ENCODE peak calls at places on chromosome 17, in five cellular contexts. One of them, this sample, is unnamed.

GRCh38 chr17:2685696-2686095 is 25.9 kb downstream of the CLUH start:
- DNase-seq in K562: no peak
- DNase-seq in GM12878: no peak
- DNase-seq in H1: no peak
- DNase-seq in HepG2: no peak
- DNase-seq in this sample: no peak

GRCh38 chr17:82691714-82692113 is 6.8 kb downstream of the RAB40B start:
- DNase-seq in K562: no peak
- DNase-seq in GM12878: no peak
- DNase-seq in H1: no peak
- DNase-seq in HepG2: no peak
- DNase-seq in this sample: no peak

GRCh38 chr17:55547027-55547670 is 35.9 kb upstream of the SMIM36 start:
- DNase-seq in GM12878: no peak
- DNase-seq in K562: no peak
- DNase-seq in H1: no peak
- DNase-seq in HepG2: no peak
- DNase-seq in this sample: no peak

GRCh38 chr17:31495049-31495885 is 103.8 kb downstream of the RAB11FIP4 start:
- DNase-seq in GM12878: no peak
- DNase-seq in HepG2: no peak
- DNase-seq in H1: no peak
- DNase-seq in K562: no peak
- DNase-seq in this sample: no peak

GRCh38 chr17:63041722-63042121 is 75.7 kb downstream of the TANC2 start:
- DNase-seq in H1: no peak
- DNase-seq in GM12878: no peak
- DNase-seq in HepG2: no peak
- DNase-seq in K562: no peak
- DNase-seq in this sample: no peak

GRCh38 chr17:78127888-78128615 is 503 bp downstream of the TMC6 start:
- DNase-seq in HepG2: peak
- DNase-seq in K562: peak
- DNase-seq in H1: no peak
- DNase-seq in GM12878: no peak
- DNase-seq in this sample: no peak

GRCh38 chr17:74078363-74078762 is 125.1 kb upstream of the RPL38 start:
- DNase-seq in H1: no peak
- DNase-seq in K562: no peak
- DNase-seq in GM12878: no peak
- DNase-seq in HepG2: no peak
- DNase-seq in this sample: no peak

GRCh38 chr17:10119203-10120112 is 78.9 kb downstream of the GAS7 start:
- DNase-seq in HepG2: no peak
- DNase-seq in GM12878: peak
- DNase-seq in H1: no peak
- DNase-seq in K562: no peak
- DNase-seq in this sample: peak

GRCh38 chr17:82384730-82385429 is 13.3 kb downstream of the UTS2R start:
- DNase-seq in K562: peak
- DNase-seq in HepG2: peak
- DNase-seq in GM12878: no peak
- DNase-seq in H1: no peak
- DNase-seq in this sample: no peak

GRCh38 chr17:15431766-15432165 is 35.7 kb downstream of the CDRT4 start:
- DNase-seq in HepG2: no peak
- DNase-seq in K562: no peak
- DNase-seq in H1: no peak
- DNase-seq in GM12878: no peak
- DNase-seq in this sample: no peak

GRCh38 chr17:77074681-77075080 is 66.1 kb upstream of the SEC14L1 start:
- DNase-seq in GM12878: no peak
- DNase-seq in H1: no peak
- DNase-seq in K562: no peak
- DNase-seq in HepG2: no peak
- DNase-seq in this sample: no peak

GRCh38 chr17:81566461-81567126 is 14.4 kb upstream of the FAAP100 start:
- DNase-seq in GM12878: no peak
- DNase-seq in H1: no peak
- DNase-seq in K562: no peak
- DNase-seq in HepG2: no peak
- DNase-seq in this sample: peak

GRCh38 chr17:16117149-16117548 is 98.2 kb downstream of the NCOR1 start:
- DNase-seq in GM12878: no peak
- DNase-seq in H1: no peak
- DNase-seq in K562: no peak
- DNase-seq in HepG2: no peak
- DNase-seq in this sample: no peak

GRCh38 chr17:64546716-64547115 is 39.9 kb downstream of the CEP95 start:
- DNase-seq in GM12878: no peak
- DNase-seq in HepG2: no peak
- DNase-seq in H1: no peak
- DNase-seq in K562: no peak
- DNase-seq in this sample: no peak

GRCh38 chr17:76880268-76880667 is 12.1 kb downstream of the MGAT5B start:
- DNase-seq in HepG2: no peak
- DNase-seq in H1: no peak
- DNase-seq in K562: no peak
- DNase-seq in GM12878: no peak
- DNase-seq in this sample: no peak

GRCh38 chr17:6269474-6269873 is 165.4 kb downstream of the AIPL1 start:
- DNase-seq in GM12878: no peak
- DNase-seq in HepG2: no peak
- DNase-seq in H1: no peak
- DNase-seq in K562: peak
- DNase-seq in this sample: peak

GRCh38 chr17:3049705-3050295 is 13.6 kb downstream of the OR1D5 start:
- DNase-seq in K562: no peak
- DNase-seq in HepG2: no peak
- DNase-seq in GM12878: no peak
- DNase-seq in H1: no peak
- DNase-seq in this sample: no peak

GRCh38 chr17:82662711-82663261 is 14.5 kb upstream of the WDR45B start:
- DNase-seq in GM12878: no peak
- DNase-seq in HepG2: no peak
- DNase-seq in K562: no peak
- DNase-seq in H1: no peak
- DNase-seq in this sample: no peak

DNA sequence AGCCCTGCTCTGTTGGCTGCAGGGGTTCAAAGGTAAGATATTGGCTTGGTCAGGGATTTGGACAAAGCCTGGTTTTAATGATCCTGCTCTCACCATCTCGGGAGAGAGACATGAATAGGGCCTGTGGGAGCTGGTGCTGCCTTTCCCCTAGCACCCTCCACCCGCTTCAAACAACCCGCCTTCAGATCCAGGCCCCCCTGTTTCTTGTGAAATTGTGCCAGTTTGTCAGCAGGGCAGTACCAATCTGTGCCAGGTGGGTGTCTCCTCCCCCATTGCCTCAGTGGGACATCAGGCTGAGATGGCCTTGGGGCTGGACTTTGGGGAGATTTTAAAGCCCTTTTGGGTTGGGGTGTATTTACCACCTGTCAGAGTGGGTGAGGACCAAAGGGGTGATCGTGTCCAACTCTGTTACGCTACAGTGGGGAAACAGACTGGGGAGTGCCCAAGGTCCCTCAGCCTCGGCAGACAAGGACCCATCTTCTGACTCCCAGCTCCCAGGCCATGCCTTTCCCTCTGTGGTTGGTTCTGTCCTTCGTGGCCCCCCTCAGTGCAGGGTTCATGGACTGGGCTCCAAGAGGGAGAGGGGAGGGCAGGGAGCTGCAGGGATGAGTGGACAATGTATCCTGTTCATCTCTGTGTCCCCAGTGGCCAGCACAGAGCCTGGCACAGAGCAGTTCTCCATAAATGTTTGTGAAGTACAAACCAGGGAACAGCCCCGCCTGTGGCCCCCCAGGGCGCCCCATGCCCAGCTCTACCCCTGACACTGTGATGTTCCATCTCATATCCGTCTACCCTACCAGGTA is 3.3 kb downstream of the ARHGAP23 start:
- DNase-seq in GM12878: no peak
- DNase-seq in HepG2: no peak
- DNase-seq in K562: no peak
- DNase-seq in H1: no peak
- DNase-seq in this sample: no peak
- TF ChIP-seq SRF in GM12878: no peak
- TF ChIP-seq SRF in HepG2: no peak
- TF ChIP-seq SRF in K562: no peak
- TF ChIP-seq SRF in H1: no peak
- TF ChIP-seq SRF in this sample: no peak

GRCh38 chr17:30361766-30362279 is 16.9 kb upstream of the CPD start:
- DNase-seq in GM12878: no peak
- DNase-seq in H1: no peak
- DNase-seq in HepG2: no peak
- DNase-seq in K562: no peak
- DNase-seq in this sample: no peak

GRCh38 chr17:30360396-30360795 is 18.3 kb upstream of the CPD start:
- DNase-seq in K562: no peak
- DNase-seq in GM12878: no peak
- DNase-seq in HepG2: no peak
- DNase-seq in H1: no peak
- DNase-seq in this sample: no peak

GRCh38 chr17:30368896-30369720 is 9.6 kb upstream of the CPD start:
- DNase-seq in HepG2: no peak
- DNase-seq in K562: no peak
- DNase-seq in H1: no peak
- DNase-seq in GM12878: no peak
- DNase-seq in this sample: no peak

GRCh38 chr17:30366536-30366935 is 12.2 kb upstream of the CPD start:
- DNase-seq in K562: no peak
- DNase-seq in GM12878: no peak
- DNase-seq in H1: no peak
- DNase-seq in HepG2: no peak
- DNase-seq in this sample: no peak

DNA sequence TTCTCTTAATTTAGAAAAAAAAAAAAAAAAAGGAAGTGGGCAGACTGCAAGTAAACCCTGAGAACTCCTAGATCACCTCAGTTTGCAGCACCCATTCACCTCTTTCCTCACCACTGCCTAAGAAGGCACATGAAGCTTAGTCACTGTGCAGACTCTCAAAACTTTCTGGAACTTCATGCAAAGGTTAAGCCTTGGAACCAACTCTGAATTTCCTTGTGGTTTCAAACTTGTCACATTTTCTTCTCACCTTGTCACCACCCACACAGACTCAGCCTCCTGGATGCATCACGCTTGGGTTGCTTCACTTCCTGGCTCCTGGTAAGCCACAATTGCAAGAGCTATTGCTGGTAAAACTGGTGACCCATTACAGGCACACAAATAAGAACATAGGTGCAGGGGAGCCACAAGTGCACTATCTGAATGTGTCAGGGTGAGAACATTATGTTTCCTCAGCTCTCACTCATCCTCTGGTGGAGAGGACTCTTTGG is 15.0 kb upstream of the CPD start:
- DNase-seq in GM12878: peak
- DNase-seq in HepG2: no peak
- DNase-seq in H1: no peak
- DNase-seq in K562: no peak
- DNase-seq in this sample: no peak
- H3K4me2 ChIP-seq in GM12878: peak
- H3K4me2 ChIP-seq in HepG2: no peak
- H3K4me2 ChIP-seq in H1: no peak
- H3K4me2 ChIP-seq in K562: no peak
- H3K4me2 ChIP-seq in this sample: no peak

GRCh38 chr17:8225813-8226535 is 15.6 kb upstream of the AURKB start:
- DNase-seq in HepG2: no peak
- DNase-seq in GM12878: peak
- DNase-seq in K562: peak
- DNase-seq in H1: no peak
- DNase-seq in this sample: peak
- TF ChIP-seq JUND in HepG2: no peak
- TF ChIP-seq JUND in GM12878: no peak
- TF ChIP-seq JUND in K562: no peak
- TF ChIP-seq JUND in H1: no peak
- TF ChIP-seq JUND in this sample: no peak

GRCh38 chr17:61805399-61805798 is 57.9 kb downstream of the BRIP1 start:
- DNase-seq in K562: no peak
- DNase-seq in H1: no peak
- DNase-seq in HepG2: no peak
- DNase-seq in GM12878: no peak
- DNase-seq in this sample: peak
- TF ChIP-seq SRF in K562: no peak
- TF ChIP-seq SRF in H1: no peak
- TF ChIP-seq SRF in HepG2: no peak
- TF ChIP-seq SRF in GM12878: no peak
- TF ChIP-seq SRF in this sample: no peak

DNA sequence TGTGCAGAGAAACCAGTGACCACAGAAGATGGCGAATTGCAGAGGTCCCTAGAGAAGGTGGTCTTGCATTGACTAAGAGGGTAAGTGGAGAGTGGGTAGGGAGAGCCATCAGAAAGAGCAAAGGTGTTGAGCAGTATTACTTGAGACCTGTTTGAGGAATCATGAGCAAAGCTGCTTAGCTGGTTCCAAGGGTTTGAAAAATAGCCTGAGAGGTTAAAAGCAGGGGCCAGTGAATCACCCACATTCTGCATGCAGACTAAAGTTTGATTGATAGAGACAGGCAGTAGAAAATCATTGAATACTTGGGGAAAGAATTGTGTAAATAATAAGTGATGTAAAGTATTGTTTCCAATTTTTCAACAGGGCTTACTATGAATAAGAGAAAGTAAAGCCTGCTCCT is 34.0 kb upstream of the KCNJ16 start:
- DNase-seq in HepG2: no peak
- DNase-seq in GM12878: no peak
- DNase-seq in H1: no peak
- DNase-seq in K562: no peak
- DNase-seq in this sample: no peak
- H3K4me2 ChIP-seq in HepG2: no peak
- H3K4me2 ChIP-seq in GM12878: no peak
- H3K4me2 ChIP-seq in H1: no peak
- H3K4me2 ChIP-seq in K562: no peak
- H3K4me2 ChIP-seq in this sample: no peak

DNA sequence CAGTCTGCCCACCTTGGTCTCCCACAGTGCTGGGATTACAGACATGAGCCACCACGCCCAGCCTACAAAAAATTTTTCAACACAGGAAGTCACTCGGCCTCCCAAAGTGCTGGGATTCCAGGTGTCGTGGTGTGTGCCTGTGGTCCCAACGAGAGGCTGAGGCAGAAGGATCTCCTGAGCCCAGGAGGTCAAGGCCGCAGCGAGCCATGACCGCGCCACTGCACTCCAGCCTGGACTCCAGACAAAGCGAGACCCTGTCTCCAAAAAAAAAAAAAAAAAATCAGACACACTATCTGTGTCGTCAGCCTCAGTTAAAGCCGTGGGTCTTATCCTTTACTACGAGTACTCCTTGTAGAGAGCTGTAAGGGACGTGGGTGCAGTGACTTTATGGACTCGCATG is 15.8 kb downstream of the USP22 start:
- DNase-seq in H1: no peak
- DNase-seq in K562: no peak
- DNase-seq in GM12878: no peak
- DNase-seq in HepG2: no peak
- DNase-seq in this sample: no peak
- TF ChIP-seq JUND in H1: no peak
- TF ChIP-seq JUND in K562: no peak
- TF ChIP-seq JUND in GM12878: no peak
- TF ChIP-seq JUND in HepG2: no peak
- TF ChIP-seq JUND in this sample: no peak

This sample was measured in HCT116.